ENCODE peak calls at places on chromosomes 16 and 17, in ten cellular contexts. S is left cardiac atrium; I is lung; P is activated T-cell treated with anti-CD3 and anti-CD28 coated beads for 1 hour; R is LoVo; N is anterior cingulate cortex; M is activated CD8-positive, alpha-beta memory T cell treated with anti-CD3 and anti-CD28 coated beads for 1 hour; V is stromal cell of bone marrow; U is ELR; T is fibroblast of the conjunctiva. Q is an unnamed sample.
A peak's percentile ranks its signal among the peaks of the same experiment; 100 is the strongest.

GRCh38 chr17:70343134-70343533 is 173.8 kb downstream of the KCNJ2 start:
- DNase-seq in S (no peak), I (no peak), P (no peak), R (no peak), N (no peak), M (no peak), V (no peak), U (no peak), T (no peak), Q (no peak)

GRCh38 chr16:1333854-1334719 is 642 bp downstream of the BAIAP3 start:
- DNase-seq in S (no peak), I (no peak), P (no peak), R (no peak), N (no peak), M (no peak), V (no peak), U (no peak), T (no peak), Q (no peak)

GRCh38 chr16:2710711-2711231 is 9.3 kb downstream of the PRSS27 start:
- DNase-seq in S (no peak), I (no peak), P (no peak), R (no peak), N (no peak), M (no peak), V (no peak), U (no peak), T (no peak), Q (no peak)

GRCh38 chr16:2856061-2856670 is 1.8 kb downstream of the PRSS22 start:
- DNase-seq in S (no peak), I (peak; percentile 58), P (no peak), R (no peak), N (no peak), M (no peak), V (no peak), U (no peak), T (no peak), Q (no peak)

GRCh38 chr16:80231118-80231515 is 309.7 kb upstream of the DYNLRB2 start:
- DNase-seq in S (no peak), I (no peak), P (no peak), R (no peak), N (no peak), M (no peak), V (peak; percentile 70), U (no peak), T (no peak), Q (no peak)

GRCh38 chr16:71287903-71288302 is 1.3 kb downstream of the CMTR2 start:
- DNase-seq in S (no peak), I (no peak), P (no peak), R (no peak), N (no peak), M (no peak), V (no peak), U (peak; percentile 8), T (no peak), Q (no peak)

GRCh38 chr16:30912794-30913412 is 10.5 kb upstream of the FBXL19 start:
- DNase-seq in S (no peak), I (no peak), P (no peak), R (no peak), N (no peak), M (no peak), V (no peak), U (no peak), T (no peak), Q (no peak)

GRCh38 chr17:57667461-57667923 is 77.6 kb downstream of the CCDC182 start:
- DNase-seq in S (no peak), I (no peak), P (no peak), R (no peak), N (no peak), M (no peak), V (no peak), U (no peak), T (no peak), Q (no peak)

GRCh38 chr17:50953831-50954601 is 87.9 kb upstream of the TOB1 start:
- DNase-seq in S (no peak), I (no peak), P (no peak), R (peak; percentile 11), N (no peak), M (no peak), V (no peak), U (no peak), T (peak; percentile 33), Q (peak; percentile 51)

GRCh38 chr16:89200124-89200849 is at the start of gene SLC22A31:
- DNase-seq in S (no peak), I (peak; percentile 80), P (no peak), R (no peak), N (no peak), M (no peak), V (no peak), U (peak; percentile 8), T (no peak), Q (no peak)

GRCh38 chr16:88883946-88884345 is 17.5 kb upstream of the PABPN1L start:
- DNase-seq in S (no peak), I (no peak), P (no peak), R (no peak), N (no peak), M (no peak), V (no peak), U (no peak), T (no peak), Q (no peak)

GRCh38 chr17:35765086-35765710 is 4.5 kb downstream of the C17orf50 start:
- DNase-seq in S (no peak), I (no peak), P (no peak), R (no peak), N (no peak), M (no peak), V (no peak), U (no peak), T (no peak), Q (no peak)

GRCh38 chr17:42554250-42555121 is 1.8 kb downstream of the HSD17B1 start:
- DNase-seq in S (peak; percentile 93), I (peak; percentile 84), P (peak; percentile 57), R (peak; percentile 74), N (peak; percentile 78), M (peak; percentile 42), V (no peak), U (peak; percentile 87), T (peak; percentile 28), Q (peak; percentile 92)

GRCh38 chr17:21352981-21353265 is 23.2 kb upstream of the KCNJ12 start:
- DNase-seq in S (no peak), I (no peak), P (no peak), R (no peak), N (no peak), M (no peak), V (no peak), U (no peak), T (no peak), Q (no peak)

GRCh38 chr17:40548982-40549680 is 16.1 kb downstream of the CCR7 start:
- DNase-seq in S (peak; percentile 60), I (peak; percentile 77), P (no peak), R (no peak), N (no peak), M (no peak), V (peak; percentile 81), U (peak; percentile 87), T (peak; percentile 86), Q (no peak)

GRCh38 chr16:86508947-86509758 is 1.2 kb upstream of the FOXF1 start:
- DNase-seq in S (peak; percentile 56), I (peak; percentile 35), P (no peak), R (peak; percentile 42), N (no peak), M (no peak), V (peak; percentile 23), U (peak; percentile 86), T (peak; percentile 36), Q (peak; percentile 42)

GRCh38 chr17:74736423-74737298 is at the start of gene RAB37:
- DNase-seq in S (peak; percentile 63), I (no peak), P (peak; percentile 39), R (peak; percentile 70), N (no peak), M (no peak), V (no peak), U (peak; percentile 39), T (no peak), Q (peak; percentile 62)

GRCh38 chr16:84614075-84614474 is 3.8 kb downstream of the COTL1 start:
- DNase-seq in S (no peak), I (no peak), P (no peak), R (no peak), N (no peak), M (no peak), V (no peak), U (no peak), T (no peak), Q (no peak)

GRCh38 chr16:19678804-19679203 is 39.2 kb downstream of the KNOP1 start:
- DNase-seq in S (no peak), I (no peak), P (no peak), R (no peak), N (no peak), M (no peak), V (no peak), U (no peak), T (no peak), Q (no peak)